ENCODE peak calls at places on chromosomes 5 and 9, in six cellular contexts. Q is kidney glomerular epithelial cell; J is left cardiac atrium; Z is NCI-H1092; M is stimulated activated naive CD4-positive, alpha-beta T cell treated with Interleukin-2 at 50 U/mL for 16 hours; T is NCI-H748 treated with DMSO at 0.1 percent for 48 hours. V is an unnamed sample.

GRCh38 chr5:38848637-38849036 is 2.8 kb downstream of the OSMR start:
- DNase-seq in J (no peak), Q (no peak), T (no peak), Z (no peak), M (no peak), V (no peak)

GRCh38 chr5:116765441-116765840 is 190.8 kb upstream of the SEMA6A start:
- DNase-seq in T (no peak), J (no peak), M (no peak), Q (no peak), Z (no peak), V (no peak)

GRCh38 chr5:144594919-144595318 is 424.2 kb downstream of the KCTD16 start:
- DNase-seq in T (no peak), J (no peak), M (no peak), Q (no peak), Z (no peak), V (no peak)

GRCh38 chr9:112866662-112867274 is 23.9 kb downstream of the SLC46A2 start:
- DNase-seq in Q (peak; percentile 76), J (no peak), Z (no peak), M (no peak), T (no peak), V (no peak)

GRCh38 chr5:159208508-159209437 is 580 bp downstream of the RNF145 start:
- DNase-seq in J (peak; percentile 59), Q (peak; percentile 20), T (no peak), Z (peak; percentile 7), M (peak; percentile 48), V (no peak)

GRCh38 chr9:87567988-87568800 is 70.5 kb downstream of the DAPK1 start:
- DNase-seq in T (no peak), M (no peak), J (no peak), Q (no peak), Z (no peak), V (no peak)

GRCh38 chr5:94849821-94850736 is 231.6 kb downstream of the SLF1 start:
- DNase-seq in J (no peak), M (no peak), Q (peak; percentile 37), T (peak; percentile 48), Z (peak; percentile 13), V (no peak)

GRCh38 chr5:171957591-171958251 is 48.7 kb downstream of the FBXW11 start:
- DNase-seq in T (no peak), M (peak; percentile 33), Q (no peak), J (no peak), Z (no peak), V (no peak)

GRCh38 chr5:136232316-136232715 is 39.4 kb upstream of the SMIM32 start:
- DNase-seq in J (no peak), M (no peak), T (no peak), Q (no peak), Z (no peak), V (no peak)

GRCh38 chr9:118522093-118523028 is 818.2 kb downstream of the TLR4 start:
- DNase-seq in T (peak; percentile 58), J (peak; percentile 46), Q (peak; percentile 57), M (no peak), Z (peak; percentile 37), V (no peak)

GRCh38 chr5:174935854-174936474 is 211.6 kb downstream of the MSX2 start:
- DNase-seq in J (peak; percentile 45), Q (no peak), M (no peak), T (peak; percentile 68), Z (no peak), V (no peak)

GRCh38 chr9:129863059-129863690 is 27.9 kb downstream of the USP20 start:
- DNase-seq in Z (no peak), J (no peak), M (peak; percentile 65), T (no peak), Q (no peak), V (no peak)

GRCh38 chr9:93994132-93994531 is 39.0 kb upstream of the BARX1 start:
- DNase-seq in T (no peak), J (no peak), M (no peak), Z (no peak), Q (no peak), V (no peak)

GRCh38 chr5:87099246-87099914 is 168.3 kb upstream of the RASA1 start:
- DNase-seq in J (no peak), M (no peak), Q (peak; percentile 61), Z (no peak), T (no peak), V (no peak)